ENCODE peak calls at places on chromosomes 2 and 18, in ten cellular contexts. One of them, this sample, is unnamed.

GRCh38 chr2:33074197-33074596 is 127.4 kb downstream of the LTBP1 start:
- DNase-seq in activated CD8-positive, alpha-beta T cell treated with anti-CD3 and anti-CD28 coated beads, Interleukin-2, amount 10 ng/mL, durations not matched to agents 7 days and 5 days: no peak
- DNase-seq in SJSA1: no peak
- DNase-seq in NCI-H1105: no peak
- DNase-seq in activated T-cell treated with anti-CD3 and anti-CD28 coated beads for 48 hours: no peak
- DNase-seq in GM04504: no peak
- DNase-seq in activated naive CD8-positive, alpha-beta T cell treated with anti-CD3 and anti-CD28 coated beads for 36 hours: no peak
- DNase-seq in AG04450: no peak
- DNase-seq in endodermal cell: no peak
- DNase-seq in NCI-H748 treated with DMSO at 0.1 percent for 48 hours: no peak
- DNase-seq in this sample: no peak

GRCh38 chr2:177984739-177985138 is 87.8 kb downstream of the PDE11A start:
- DNase-seq in GM04504: peak; percentile 23
- DNase-seq in NCI-H748 treated with DMSO at 0.1 percent for 48 hours: no peak
- DNase-seq in activated naive CD8-positive, alpha-beta T cell treated with anti-CD3 and anti-CD28 coated beads for 36 hours: no peak
- DNase-seq in SJSA1: peak; percentile 30
- DNase-seq in AG04450: no peak
- DNase-seq in activated CD8-positive, alpha-beta T cell treated with anti-CD3 and anti-CD28 coated beads, Interleukin-2, amount 10 ng/mL, durations not matched to agents 7 days and 5 days: no peak
- DNase-seq in activated T-cell treated with anti-CD3 and anti-CD28 coated beads for 48 hours: no peak
- DNase-seq in endodermal cell: no peak
- DNase-seq in NCI-H1105: peak; percentile 57
- DNase-seq in this sample: no peak

GRCh38 chr2:1993711-1994682 is 249.7 kb upstream of the PXDN start:
- DNase-seq in NCI-H748 treated with DMSO at 0.1 percent for 48 hours: no peak
- DNase-seq in activated naive CD8-positive, alpha-beta T cell treated with anti-CD3 and anti-CD28 coated beads for 36 hours: no peak
- DNase-seq in NCI-H1105: no peak
- DNase-seq in AG04450: no peak
- DNase-seq in SJSA1: peak; percentile 80
- DNase-seq in activated T-cell treated with anti-CD3 and anti-CD28 coated beads for 48 hours: no peak
- DNase-seq in endodermal cell: peak; percentile 22
- DNase-seq in GM04504: no peak
- DNase-seq in activated CD8-positive, alpha-beta T cell treated with anti-CD3 and anti-CD28 coated beads, Interleukin-2, amount 10 ng/mL, durations not matched to agents 7 days and 5 days: no peak
- DNase-seq in this sample: no peak

GRCh38 chr2:159042115-159042850 is 73.8 kb downstream of the TANC1 start:
- DNase-seq in activated naive CD8-positive, alpha-beta T cell treated with anti-CD3 and anti-CD28 coated beads for 36 hours: no peak
- DNase-seq in SJSA1: no peak
- DNase-seq in NCI-H1105: no peak
- DNase-seq in activated CD8-positive, alpha-beta T cell treated with anti-CD3 and anti-CD28 coated beads, Interleukin-2, amount 10 ng/mL, durations not matched to agents 7 days and 5 days: no peak
- DNase-seq in AG04450: no peak
- DNase-seq in GM04504: no peak
- DNase-seq in NCI-H748 treated with DMSO at 0.1 percent for 48 hours: no peak
- DNase-seq in endodermal cell: no peak
- DNase-seq in activated T-cell treated with anti-CD3 and anti-CD28 coated beads for 48 hours: no peak
- DNase-seq in this sample: no peak

GRCh38 chr2:45380131-45380836 is 230.8 kb downstream of the SRBD1 start:
- DNase-seq in endodermal cell: no peak
- DNase-seq in SJSA1: peak; percentile 3
- DNase-seq in activated CD8-positive, alpha-beta T cell treated with anti-CD3 and anti-CD28 coated beads, Interleukin-2, amount 10 ng/mL, durations not matched to agents 7 days and 5 days: no peak
- DNase-seq in activated T-cell treated with anti-CD3 and anti-CD28 coated beads for 48 hours: no peak
- DNase-seq in GM04504: peak; percentile 7
- DNase-seq in AG04450: no peak
- DNase-seq in NCI-H1105: no peak
- DNase-seq in activated naive CD8-positive, alpha-beta T cell treated with anti-CD3 and anti-CD28 coated beads for 36 hours: no peak
- DNase-seq in NCI-H748 treated with DMSO at 0.1 percent for 48 hours: no peak
- DNase-seq in this sample: no peak

GRCh38 chr2:132757676-132758075 is 87.7 kb upstream of the LYPD1 start:
- DNase-seq in NCI-H1105: no peak
- DNase-seq in activated T-cell treated with anti-CD3 and anti-CD28 coated beads for 48 hours: no peak
- DNase-seq in activated CD8-positive, alpha-beta T cell treated with anti-CD3 and anti-CD28 coated beads, Interleukin-2, amount 10 ng/mL, durations not matched to agents 7 days and 5 days: no peak
- DNase-seq in GM04504: no peak
- DNase-seq in activated naive CD8-positive, alpha-beta T cell treated with anti-CD3 and anti-CD28 coated beads for 36 hours: no peak
- DNase-seq in AG04450: peak; percentile 39
- DNase-seq in endodermal cell: no peak
- DNase-seq in NCI-H748 treated with DMSO at 0.1 percent for 48 hours: no peak
- DNase-seq in SJSA1: no peak
- DNase-seq in this sample: no peak

GRCh38 chr2:180161415-180161814 is 154.3 kb upstream of the CWC22 start:
- DNase-seq in SJSA1: no peak
- DNase-seq in GM04504: no peak
- DNase-seq in endodermal cell: no peak
- DNase-seq in NCI-H748 treated with DMSO at 0.1 percent for 48 hours: no peak
- DNase-seq in AG04450: no peak
- DNase-seq in NCI-H1105: no peak
- DNase-seq in activated T-cell treated with anti-CD3 and anti-CD28 coated beads for 48 hours: no peak
- DNase-seq in activated naive CD8-positive, alpha-beta T cell treated with anti-CD3 and anti-CD28 coated beads for 36 hours: no peak
- DNase-seq in activated CD8-positive, alpha-beta T cell treated with anti-CD3 and anti-CD28 coated beads, Interleukin-2, amount 10 ng/mL, durations not matched to agents 7 days and 5 days: no peak
- DNase-seq in this sample: no peak

GRCh38 chr2:239544846-239545465 is 144.1 kb upstream of the HDAC4 start:
- DNase-seq in SJSA1: no peak
- DNase-seq in endodermal cell: peak; percentile 13
- DNase-seq in activated CD8-positive, alpha-beta T cell treated with anti-CD3 and anti-CD28 coated beads, Interleukin-2, amount 10 ng/mL, durations not matched to agents 7 days and 5 days: peak; percentile 68
- DNase-seq in NCI-H1105: no peak
- DNase-seq in AG04450: no peak
- DNase-seq in activated T-cell treated with anti-CD3 and anti-CD28 coated beads for 48 hours: peak; percentile 70
- DNase-seq in GM04504: no peak
- DNase-seq in activated naive CD8-positive, alpha-beta T cell treated with anti-CD3 and anti-CD28 coated beads for 36 hours: peak; percentile 77
- DNase-seq in NCI-H748 treated with DMSO at 0.1 percent for 48 hours: no peak
- DNase-seq in this sample: no peak

GRCh38 chr2:234495801-234496441 is 960 bp downstream of the ARL4C start:
- DNase-seq in activated T-cell treated with anti-CD3 and anti-CD28 coated beads for 48 hours: no peak
- DNase-seq in activated naive CD8-positive, alpha-beta T cell treated with anti-CD3 and anti-CD28 coated beads for 36 hours: peak; percentile 34
- DNase-seq in GM04504: no peak
- DNase-seq in AG04450: no peak
- DNase-seq in endodermal cell: peak; percentile 79
- DNase-seq in NCI-H748 treated with DMSO at 0.1 percent for 48 hours: no peak
- DNase-seq in activated CD8-positive, alpha-beta T cell treated with anti-CD3 and anti-CD28 coated beads, Interleukin-2, amount 10 ng/mL, durations not matched to agents 7 days and 5 days: peak; percentile 56
- DNase-seq in NCI-H1105: peak; percentile 18
- DNase-seq in SJSA1: peak; percentile 59
- DNase-seq in this sample: peak; percentile 78

GRCh38 chr2:1817256-1818127 is 73.2 kb upstream of the PXDN start:
- DNase-seq in NCI-H748 treated with DMSO at 0.1 percent for 48 hours: peak; percentile 4
- DNase-seq in activated CD8-positive, alpha-beta T cell treated with anti-CD3 and anti-CD28 coated beads, Interleukin-2, amount 10 ng/mL, durations not matched to agents 7 days and 5 days: peak; percentile 54
- DNase-seq in activated T-cell treated with anti-CD3 and anti-CD28 coated beads for 48 hours: peak; percentile 48
- DNase-seq in GM04504: peak; percentile 97
- DNase-seq in SJSA1: peak; percentile 96
- DNase-seq in activated naive CD8-positive, alpha-beta T cell treated with anti-CD3 and anti-CD28 coated beads for 36 hours: peak; percentile 45
- DNase-seq in endodermal cell: peak; percentile 94
- DNase-seq in AG04450: peak; percentile 93
- DNase-seq in NCI-H1105: peak; percentile 3
- DNase-seq in this sample: peak; percentile 69

GRCh38 chr2:241878007-241878970 is 8.8 kb downstream of the RTP5 start:
- DNase-seq in activated naive CD8-positive, alpha-beta T cell treated with anti-CD3 and anti-CD28 coated beads for 36 hours: peak; percentile 81
- DNase-seq in endodermal cell: peak; percentile 87
- DNase-seq in SJSA1: peak; percentile 62
- DNase-seq in NCI-H1105: peak; percentile 71
- DNase-seq in activated T-cell treated with anti-CD3 and anti-CD28 coated beads for 48 hours: peak; percentile 78
- DNase-seq in activated CD8-positive, alpha-beta T cell treated with anti-CD3 and anti-CD28 coated beads, Interleukin-2, amount 10 ng/mL, durations not matched to agents 7 days and 5 days: peak; percentile 84
- DNase-seq in AG04450: no peak
- DNase-seq in NCI-H748 treated with DMSO at 0.1 percent for 48 hours: peak; percentile 20
- DNase-seq in GM04504: no peak
- DNase-seq in this sample: peak; percentile 86

GRCh38 chr18:39057423-39058057 is 1491.9 kb upstream of the CELF4 start:
- DNase-seq in AG04450: no peak
- DNase-seq in activated CD8-positive, alpha-beta T cell treated with anti-CD3 and anti-CD28 coated beads, Interleukin-2, amount 10 ng/mL, durations not matched to agents 7 days and 5 days: no peak
- DNase-seq in NCI-H1105: no peak
- DNase-seq in endodermal cell: no peak
- DNase-seq in activated naive CD8-positive, alpha-beta T cell treated with anti-CD3 and anti-CD28 coated beads for 36 hours: no peak
- DNase-seq in activated T-cell treated with anti-CD3 and anti-CD28 coated beads for 48 hours: no peak
- DNase-seq in GM04504: no peak
- DNase-seq in NCI-H748 treated with DMSO at 0.1 percent for 48 hours: no peak
- DNase-seq in SJSA1: no peak
- DNase-seq in this sample: no peak

GRCh38 chr2:119266091-119266589 is 42.5 kb downstream of the STEAP3 start:
- DNase-seq in activated T-cell treated with anti-CD3 and anti-CD28 coated beads for 48 hours: no peak
- DNase-seq in NCI-H1105: no peak
- DNase-seq in activated CD8-positive, alpha-beta T cell treated with anti-CD3 and anti-CD28 coated beads, Interleukin-2, amount 10 ng/mL, durations not matched to agents 7 days and 5 days: no peak
- DNase-seq in GM04504: no peak
- DNase-seq in activated naive CD8-positive, alpha-beta T cell treated with anti-CD3 and anti-CD28 coated beads for 36 hours: no peak
- DNase-seq in SJSA1: no peak
- DNase-seq in NCI-H748 treated with DMSO at 0.1 percent for 48 hours: no peak
- DNase-seq in AG04450: no peak
- DNase-seq in endodermal cell: peak; percentile 33
- DNase-seq in this sample: no peak

This sample was measured in NCI-H1417.